ENCODE peak calls at places on chromosomes 13 and 19, in six cellular contexts. G, B, M, X, N and Y are unnamed samples.

GRCh38 chr19:32816555-32817099 is 52.9 kb downstream of the SLC7A9 start:
- DNase-seq in G (no peak), B (no peak), M (no peak), X (no peak), N (no peak), Y (no peak)

GRCh38 chr13:42548731-42549554 is 25.0 kb upstream of the TNFSF11 start:
- DNase-seq in G (peak), B (no peak), M (no peak), X (no peak), N (no peak), Y (no peak)

GRCh38 chr19:45253396-45254027 is 2.4 kb downstream of the MARK4 start:
- DNase-seq in G (no peak), B (no peak), M (no peak), X (peak), N (peak), Y (no peak)

GRCh38 chr19:30670562-30671513 is 298.7 kb downstream of the ZNF536 start:
- DNase-seq in G (no peak), B (no peak), M (no peak), X (no peak), N (no peak), Y (no peak)

GRCh38 chr19:49861127-49861526 is 6.2 kb downstream of the PNKP start:
- DNase-seq in G (no peak), B (no peak), M (no peak), X (no peak), N (no peak), Y (no peak)

GRCh38 chr13:21849323-21849722 is 178.4 kb downstream of the FGF9 start:
- DNase-seq in G (no peak), B (no peak), M (no peak), X (no peak), N (no peak), Y (no peak)

GRCh38 chr19:900302-901111 is 7.2 kb downstream of the RNU6-9 start:
- DNase-seq in G (no peak), B (no peak), M (no peak), X (no peak), N (no peak), Y (no peak)

GRCh38 chr19:37809366-37809765 is 30.0 kb upstream of the ZNF573 start:
- DNase-seq in G (no peak), B (no peak), M (no peak), X (no peak), N (no peak), Y (no peak)

GRCh38 chr19:39403331-39404312 is 3.0 kb upstream of the ZFP36 start:
- DNase-seq in G (no peak), B (peak), M (peak), X (peak), N (no peak), Y (peak)

GRCh38 chr13:46554971-46555370 is 2.0 kb downstream of the LRCH1 start:
- DNase-seq in G (no peak), B (no peak), M (no peak), X (no peak), N (no peak), Y (no peak)